ENCODE peak calls at places on chromosomes 4 and X, in ten cellular contexts. Y is K562, C is IMR-90, L is SK-N-SH, P is astrocyte, O is colonic mucosa, S is tibial nerve, I is mucosa of descending colon, J is fibroblast of lung, T is neural progenitor cell. X is an unnamed sample.
A peak's percentile ranks its signal among the peaks of the same experiment; 100 is the strongest.

GRCh38 chr4:81919238-81919637 is 447.5 kb upstream of the RASGEF1B start:
- DNase-seq in J (no peak), I (no peak), Y (peak; percentile 29), C (peak; percentile 1), S (no peak), T (peak; percentile 53), L (peak; percentile 3), O (no peak), P (no peak), X (no peak)

GRCh38 chr4:165502919-165503907 is 124.4 kb downstream of the CPE start:
- DNase-seq in I (no peak), Y (no peak), S (peak; percentile 25), P (peak; percentile 52), J (peak; percentile 57), O (no peak), C (peak; percentile 5), L (no peak), T (no peak), X (no peak)

GRCh38 chr4:30821891-30822612 is 101.9 kb downstream of the PCDH7 start:
- DNase-seq in T (no peak), L (peak; percentile 10), S (no peak), C (peak; percentile 72), P (peak; percentile 95), O (no peak), Y (no peak), I (no peak), J (peak; percentile 96), X (no peak)

GRCh38 chr4:163493643-163494359 is 689 bp upstream of the TMA16 start:
- DNase-seq in C (no peak), L (no peak), T (no peak), J (no peak), P (no peak), I (peak; percentile 52), O (peak; percentile 28), Y (no peak), S (peak; percentile 15), X (no peak)

GRCh38 chr4:81152839-81153713 is 61.9 kb downstream of the PRKG2 start:
- DNase-seq in Y (no peak), I (no peak), J (no peak), S (no peak), C (no peak), T (no peak), P (no peak), L (no peak), O (no peak), X (no peak)

GRCh38 chr4:179095585-179096228 is 1653.5 kb upstream of the AGA start:
- DNase-seq in T (peak; percentile 82), O (no peak), L (no peak), J (peak; percentile 46), Y (peak; percentile 8), S (no peak), C (peak; percentile 46), I (no peak), P (peak; percentile 35), X (no peak)

GRCh38 chrX:69507500-69507789 is 3.3 kb downstream of the NALF2 start:
- DNase-seq in J (no peak), P (no peak), S (no peak), I (no peak), Y (no peak), O (no peak), L (no peak), C (no peak), T (no peak), X (no peak)

GRCh38 chr4:143019351-143019750 is 165.4 kb upstream of the USP38 start:
- DNase-seq in J (no peak), O (no peak), C (no peak), Y (no peak), S (no peak), L (no peak), P (no peak), T (no peak), I (no peak), X (no peak)

GRCh38 chrX:109857898-109858297 is 124.8 kb upstream of the ACSL4 start:
- DNase-seq in O (no peak), C (peak; percentile 52), L (no peak), T (no peak), Y (no peak), P (peak; percentile 76), I (no peak), S (no peak), J (peak; percentile 78), X (no peak)

GRCh38 chr4:91113130-91113706 is 986.0 kb downstream of the CCSER1 start:
- DNase-seq in S (no peak), Y (no peak), P (peak; percentile 8), O (no peak), J (peak; percentile 20), T (peak; percentile 49), I (no peak), C (peak; percentile 6), L (peak; percentile 28), X (no peak)

GRCh38 chr4:155972098-155972497 is 18.4 kb upstream of the CTSO start:
- DNase-seq in C (peak; percentile 38), P (no peak), J (no peak), Y (no peak), T (peak; percentile 53), I (no peak), O (no peak), S (peak; percentile 16), L (no peak), X (peak; percentile 30)

GRCh38 chrX:103309860-103310591 is 764 bp downstream of the BEX2 start:
- DNase-seq in I (peak; percentile 15), T (peak; percentile 28), C (no peak), P (no peak), S (no peak), O (no peak), Y (no peak), L (peak; percentile 56), J (no peak), X (no peak)

GRCh38 chr4:146654648-146654975 is 15.9 kb downstream of the POU4F2 start:
- DNase-seq in L (no peak), C (no peak), I (no peak), O (no peak), Y (no peak), S (no peak), P (no peak), J (no peak), T (no peak), X (no peak)
- H3K4me3 ChIP-seq in L (peak overlapping the region; percentile 60), C (peak overlapping the region; percentile 37), I (no peak overlapping the region), O (peak overlapping the region; percentile 20), Y (no peak overlapping the region), S (peak overlapping the region; percentile 23), P (peak overlapping the region; percentile 48), J (peak overlapping the region; percentile 54), T (peak overlapping the region; percentile 64), X (peak overlapping the region; percentile 46)

GRCh38 chr4:9765091-9765490 is 16.3 kb upstream of the DRD5 start:
- DNase-seq in O (peak; percentile 44), P (no peak), T (peak; percentile 50), J (no peak), L (peak; percentile 23), I (peak; percentile 51), C (peak; percentile 4), Y (peak; percentile 11), S (no peak), X (no peak)

GRCh38 chr4:9758641-9759317 is 22.7 kb upstream of the DRD5 start:
- DNase-seq in P (no peak), S (no peak), I (no peak), J (no peak), L (no peak), Y (no peak), C (no peak), O (no peak), T (peak; percentile 1), X (no peak)

GRCh38 chr4:9764155-9764696 is 17.2 kb upstream of the DRD5 start:
- DNase-seq in I (no peak), J (no peak), Y (no peak), T (no peak), L (no peak), P (no peak), O (no peak), S (no peak), C (no peak), X (no peak)

GRCh38 chr4:9762823-9763475 is 18.5 kb upstream of the DRD5 start:
- DNase-seq in J (peak; percentile 30), O (peak; percentile 73), C (peak; percentile 55), L (peak; percentile 59), P (peak; percentile 12), S (peak; percentile 84), Y (peak; percentile 40), T (peak; percentile 88), I (peak; percentile 24), X (no peak)
- TF ChIP-seq CTCF in J (peak; percentile 74), O (peak; percentile 60), C (peak; percentile 55), L (peak; percentile 14), P (peak; percentile 41), S (peak; percentile 80), Y (peak; percentile 70), T (peak; percentile 81), I (no peak), X (peak; percentile 57)

GRCh38 chr4:137082051-137082450 is 450.2 kb downstream of the PCDH18 start:
- DNase-seq in C (no peak), T (no peak), I (no peak), Y (no peak), S (no peak), J (no peak), P (no peak), O (no peak), L (peak; percentile 4), X (no peak)
- H3K4me1 ChIP-seq in C (no peaks in the 10 kb centered on the region), T (no peaks in the 10 kb centered on the region), I (no peaks in the 10 kb centered on the region), Y (no peaks in the 10 kb centered on the region), S (no peaks in the 10 kb centered on the region), J (no peaks in the 10 kb centered on the region), P (no peaks in the 10 kb centered on the region), O (no peaks in the 10 kb centered on the region), L (no peaks in the 10 kb centered on the region), X (peaks cover 3% of the 10 kb centered on the region)

DNA sequence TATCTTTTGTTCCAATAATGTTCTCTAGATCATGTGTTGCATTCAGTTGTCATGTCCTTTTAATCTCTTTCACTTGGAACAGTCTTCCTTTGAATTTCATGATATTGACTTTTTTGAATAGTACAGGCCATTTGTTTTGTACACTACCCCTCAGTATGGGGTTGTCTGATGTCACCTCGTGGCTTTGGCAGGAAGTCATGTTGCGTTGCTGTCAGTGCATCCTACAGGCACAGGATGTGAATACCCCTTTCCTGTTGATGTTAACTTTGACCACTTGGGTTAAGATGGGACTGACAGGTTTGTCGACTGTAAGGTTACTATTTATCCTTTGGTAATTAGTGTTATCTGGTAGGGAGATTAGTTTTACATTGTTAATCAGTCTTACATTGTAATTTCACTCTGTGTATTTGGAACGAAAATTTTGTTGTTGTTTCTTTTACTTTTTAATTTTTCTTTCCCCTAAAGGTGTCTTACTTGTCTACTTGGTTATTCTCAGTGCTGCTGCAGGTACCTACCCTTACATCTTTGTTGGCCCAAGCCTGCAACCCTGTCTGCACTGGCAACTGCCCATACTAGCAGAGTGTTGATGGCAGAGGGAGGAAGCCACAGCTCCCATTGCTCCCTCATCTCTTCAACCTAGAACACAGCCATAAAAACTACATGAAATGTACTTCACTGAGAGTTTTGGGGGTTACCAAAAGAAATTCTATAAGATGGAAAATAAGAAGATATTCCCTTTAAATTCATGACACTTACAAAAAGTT is 14.7 kb upstream of the ATP8A1 start:
- DNase-seq in Y (no peak), S (no peak), L (no peak), I (no peak), C (no peak), T (no peak), P (no peak), O (no peak), J (no peak), X (no peak)
- H3K4me3 ChIP-seq in Y (no peak overlapping the region), S (no peak overlapping the region), L (no peak overlapping the region), I (no peak overlapping the region), C (no peak overlapping the region), T (no peak overlapping the region), P (no peak overlapping the region), O (no peak overlapping the region), J (no peak overlapping the region), X (no peak overlapping the region)